ENCODE peak calls at places on chromosome 1, in four cellular contexts. X is M059J; C is stimulated activated CD8-positive, alpha-beta memory T cell treated with anti-CD3 and anti-CD28 coated beads, Interleukin-4, amount 100 ng/mL, for 1 hour; E is upper lobe of right lung. V is an unnamed sample.

GRCh38 chr1:32242341-32242851 is 4.6 kb upstream of the FAM167B start:
- DNase-seq in X (peak; percentile 28), C (no peak), E (no peak), V (no peak)

GRCh38 chr1:154925335-154926170 is 11.0 kb downstream of the PMVK start:
- DNase-seq in X (no peak), C (no peak), E (no peak), V (no peak)

GRCh38 chr1:155003227-155003765 is 694 bp downstream of the ZBTB7B start:
- DNase-seq in X (peak; percentile 63), C (no peak), E (no peak), V (peak; percentile 79)

GRCh38 chr1:91876040-91876470 is 9.9 kb downstream of the TGFBR3 start:
- DNase-seq in X (no peak), C (no peak), E (no peak), V (no peak)

GRCh38 chr1:109370712-109371270 is 26.9 kb downstream of the SORT1 start:
- DNase-seq in X (peak; percentile 97), C (no peak), E (no peak), V (peak; percentile 69)

GRCh38 chr1:15923241-15923640 is 52.7 kb downstream of the ZBTB17 start:
- DNase-seq in X (peak; percentile 60), C (no peak), E (no peak), V (no peak)

GRCh38 chr1:2528016-2528415 is 1.6 kb upstream of the PANK4 start:
- DNase-seq in X (no peak), C (no peak), E (no peak), V (peak; percentile 77)

GRCh38 chr1:41957568-41957967 is 38.8 kb upstream of the HIVEP3 start:
- DNase-seq in X (peak; percentile 90), C (no peak), E (no peak), V (no peak)

GRCh38 chr1:234613128-234613875 is 3.3 kb upstream of the IRF2BP2 start:
- DNase-seq in X (peak; percentile 56), C (no peak), E (no peak), V (no peak)

GRCh38 chr1:80417651-80418050 is 1383.1 kb upstream of the ADGRL2 start:
- DNase-seq in X (no peak), C (no peak), E (no peak), V (no peak)

GRCh38 chr1:231357831-231358354 is 19.8 kb downstream of the SPRTN start:
- DNase-seq in X (peak; percentile 71), C (no peak), E (no peak), V (peak; percentile 70)

GRCh38 chr1:154788241-154788870 is 81.7 kb downstream of the KCNN3 start:
- DNase-seq in X (no peak), C (no peak), E (peak; percentile 9), V (no peak)

GRCh38 chr1:27726173-27726793 is 522 bp downstream of the FAM76A start:
- DNase-seq in X (peak; percentile 56), C (no peak), E (peak; percentile 85), V (no peak)